ENCODE peak calls at places on chromosomes 12 and 14, in eight cellular contexts. One of them, this sample, is unnamed.

GRCh38 chr12:118397693-118398440 is 21.5 kb downstream of the SUDS3 start:
- DNase-seq in smooth muscle cell of the brain vasculature: no peak
- DNase-seq in activated CD4-positive, alpha-beta T cell treated with anti-CD3 and anti-CD28 coated beads, Interleukin-2, amount 10 ng/mL, durations not matched to agents 7 days and 5 days: no peak
- DNase-seq in HepG2: no peak
- DNase-seq in fibroblast of the aortic adventitia: no peak
- DNase-seq in naive thymus-derived CD4-positive, alpha-beta T cell: no peak
- DNase-seq in activated CD4-positive, alpha-beta memory T cell treated with anti-CD3 and anti-CD28 coated beads for 36 hours: no peak
- DNase-seq in mesothelial cell of epicardium: no peak
- DNase-seq in this sample: no peak

GRCh38 chr12:53770281-53770680 is 18.5 kb upstream of the CISTR start:
- DNase-seq in activated CD4-positive, alpha-beta T cell treated with anti-CD3 and anti-CD28 coated beads, Interleukin-2, amount 10 ng/mL, durations not matched to agents 7 days and 5 days: no peak
- DNase-seq in activated CD4-positive, alpha-beta memory T cell treated with anti-CD3 and anti-CD28 coated beads for 36 hours: no peak
- DNase-seq in mesothelial cell of epicardium: no peak
- DNase-seq in fibroblast of the aortic adventitia: peak
- DNase-seq in smooth muscle cell of the brain vasculature: no peak
- DNase-seq in naive thymus-derived CD4-positive, alpha-beta T cell: no peak
- DNase-seq in HepG2: no peak
- DNase-seq in this sample: no peak

GRCh38 chr14:43479751-43480150 is 1027.3 kb downstream of the FSCB start:
- DNase-seq in activated CD4-positive, alpha-beta memory T cell treated with anti-CD3 and anti-CD28 coated beads for 36 hours: no peak
- DNase-seq in HepG2: no peak
- DNase-seq in smooth muscle cell of the brain vasculature: no peak
- DNase-seq in fibroblast of the aortic adventitia: no peak
- DNase-seq in mesothelial cell of epicardium: no peak
- DNase-seq in activated CD4-positive, alpha-beta T cell treated with anti-CD3 and anti-CD28 coated beads, Interleukin-2, amount 10 ng/mL, durations not matched to agents 7 days and 5 days: no peak
- DNase-seq in naive thymus-derived CD4-positive, alpha-beta T cell: no peak
- DNase-seq in this sample: no peak

GRCh38 chr12:91663331-91663998 is 480.8 kb upstream of the DCN start:
- DNase-seq in naive thymus-derived CD4-positive, alpha-beta T cell: no peak
- DNase-seq in mesothelial cell of epicardium: no peak
- DNase-seq in smooth muscle cell of the brain vasculature: no peak
- DNase-seq in fibroblast of the aortic adventitia: no peak
- DNase-seq in activated CD4-positive, alpha-beta T cell treated with anti-CD3 and anti-CD28 coated beads, Interleukin-2, amount 10 ng/mL, durations not matched to agents 7 days and 5 days: no peak
- DNase-seq in HepG2: no peak
- DNase-seq in activated CD4-positive, alpha-beta memory T cell treated with anti-CD3 and anti-CD28 coated beads for 36 hours: no peak
- DNase-seq in this sample: no peak

GRCh38 chr12:89346741-89347324 is 5.5 kb downstream of the DUSP6 start:
- DNase-seq in fibroblast of the aortic adventitia: peak
- DNase-seq in activated CD4-positive, alpha-beta memory T cell treated with anti-CD3 and anti-CD28 coated beads for 36 hours: no peak
- DNase-seq in activated CD4-positive, alpha-beta T cell treated with anti-CD3 and anti-CD28 coated beads, Interleukin-2, amount 10 ng/mL, durations not matched to agents 7 days and 5 days: no peak
- DNase-seq in mesothelial cell of epicardium: no peak
- DNase-seq in HepG2: peak
- DNase-seq in smooth muscle cell of the brain vasculature: no peak
- DNase-seq in naive thymus-derived CD4-positive, alpha-beta T cell: no peak
- DNase-seq in this sample: no peak

GRCh38 chr14:100033347-100034052 is 31.7 kb upstream of the EVL start:
- DNase-seq in smooth muscle cell of the brain vasculature: no peak
- DNase-seq in naive thymus-derived CD4-positive, alpha-beta T cell: no peak
- DNase-seq in activated CD4-positive, alpha-beta T cell treated with anti-CD3 and anti-CD28 coated beads, Interleukin-2, amount 10 ng/mL, durations not matched to agents 7 days and 5 days: no peak
- DNase-seq in activated CD4-positive, alpha-beta memory T cell treated with anti-CD3 and anti-CD28 coated beads for 36 hours: no peak
- DNase-seq in fibroblast of the aortic adventitia: no peak
- DNase-seq in HepG2: no peak
- DNase-seq in mesothelial cell of epicardium: no peak
- DNase-seq in this sample: no peak

GRCh38 chr12:3097186-3097804 is 20.1 kb downstream of the TSPAN9 start:
- DNase-seq in fibroblast of the aortic adventitia: peak
- DNase-seq in naive thymus-derived CD4-positive, alpha-beta T cell: no peak
- DNase-seq in activated CD4-positive, alpha-beta memory T cell treated with anti-CD3 and anti-CD28 coated beads for 36 hours: no peak
- DNase-seq in mesothelial cell of epicardium: peak
- DNase-seq in HepG2: peak
- DNase-seq in activated CD4-positive, alpha-beta T cell treated with anti-CD3 and anti-CD28 coated beads, Interleukin-2, amount 10 ng/mL, durations not matched to agents 7 days and 5 days: no peak
- DNase-seq in smooth muscle cell of the brain vasculature: no peak
- DNase-seq in this sample: no peak

GRCh38 chr12:48938805-48939204 is 13.5 kb upstream of the FKBP11 start:
- DNase-seq in fibroblast of the aortic adventitia: no peak
- DNase-seq in activated CD4-positive, alpha-beta T cell treated with anti-CD3 and anti-CD28 coated beads, Interleukin-2, amount 10 ng/mL, durations not matched to agents 7 days and 5 days: no peak
- DNase-seq in smooth muscle cell of the brain vasculature: no peak
- DNase-seq in HepG2: no peak
- DNase-seq in activated CD4-positive, alpha-beta memory T cell treated with anti-CD3 and anti-CD28 coated beads for 36 hours: no peak
- DNase-seq in naive thymus-derived CD4-positive, alpha-beta T cell: no peak
- DNase-seq in mesothelial cell of epicardium: no peak
- DNase-seq in this sample: no peak

GRCh38 chr12:45076417-45077031 is 25.6 kb upstream of the DBX2 start:
- DNase-seq in naive thymus-derived CD4-positive, alpha-beta T cell: no peak
- DNase-seq in smooth muscle cell of the brain vasculature: no peak
- DNase-seq in HepG2: no peak
- DNase-seq in fibroblast of the aortic adventitia: no peak
- DNase-seq in activated CD4-positive, alpha-beta T cell treated with anti-CD3 and anti-CD28 coated beads, Interleukin-2, amount 10 ng/mL, durations not matched to agents 7 days and 5 days: no peak
- DNase-seq in activated CD4-positive, alpha-beta memory T cell treated with anti-CD3 and anti-CD28 coated beads for 36 hours: no peak
- DNase-seq in mesothelial cell of epicardium: no peak
- DNase-seq in this sample: no peak

GRCh38 chr14:105487986-105488777 is 1.5 kb downstream of the CRIP1 start:
- DNase-seq in fibroblast of the aortic adventitia: no peak
- DNase-seq in mesothelial cell of epicardium: no peak
- DNase-seq in activated CD4-positive, alpha-beta T cell treated with anti-CD3 and anti-CD28 coated beads, Interleukin-2, amount 10 ng/mL, durations not matched to agents 7 days and 5 days: peak
- DNase-seq in activated CD4-positive, alpha-beta memory T cell treated with anti-CD3 and anti-CD28 coated beads for 36 hours: peak
- DNase-seq in smooth muscle cell of the brain vasculature: no peak
- DNase-seq in naive thymus-derived CD4-positive, alpha-beta T cell: no peak
- DNase-seq in HepG2: no peak
- DNase-seq in this sample: no peak

GRCh38 chr14:68665116-68665515 is 127.8 kb downstream of the ZFP36L1 start:
- DNase-seq in activated CD4-positive, alpha-beta memory T cell treated with anti-CD3 and anti-CD28 coated beads for 36 hours: no peak
- DNase-seq in naive thymus-derived CD4-positive, alpha-beta T cell: no peak
- DNase-seq in fibroblast of the aortic adventitia: peak
- DNase-seq in smooth muscle cell of the brain vasculature: no peak
- DNase-seq in activated CD4-positive, alpha-beta T cell treated with anti-CD3 and anti-CD28 coated beads, Interleukin-2, amount 10 ng/mL, durations not matched to agents 7 days and 5 days: no peak
- DNase-seq in mesothelial cell of epicardium: no peak
- DNase-seq in HepG2: no peak
- DNase-seq in this sample: no peak

GRCh38 chr14:67186789-67187188 is 2.5 kb upstream of the GARIN2 start:
- DNase-seq in activated CD4-positive, alpha-beta T cell treated with anti-CD3 and anti-CD28 coated beads, Interleukin-2, amount 10 ng/mL, durations not matched to agents 7 days and 5 days: peak
- DNase-seq in HepG2: no peak
- DNase-seq in activated CD4-positive, alpha-beta memory T cell treated with anti-CD3 and anti-CD28 coated beads for 36 hours: peak
- DNase-seq in smooth muscle cell of the brain vasculature: no peak
- DNase-seq in fibroblast of the aortic adventitia: no peak
- DNase-seq in naive thymus-derived CD4-positive, alpha-beta T cell: no peak
- DNase-seq in mesothelial cell of epicardium: no peak
- DNase-seq in this sample: no peak